ENCODE peak calls at places on chromosomes 6 and 20, in five cellular contexts. Z is A549, X is HepG2, S is GM12878, B is K562. G is an unnamed sample.

GRCh38 chr20:973785-974194 is 28.3 kb downstream of the RSPO4 start:
- DNase-seq in Z (peak; percentile 60), X (peak; percentile 64), S (peak; percentile 1), B (peak; percentile 61), G (peak; percentile 10)

GRCh38 chr20:20450461-20451027 is 82.6 kb downstream of the INSM1 start:
- DNase-seq in Z (no peak), X (no peak), S (no peak), B (peak; percentile 7), G (no peak)

GRCh38 chr20:38534756-38535155 is 46.2 kb upstream of the ADIG start:
- DNase-seq in Z (no peak), X (no peak), S (no peak), B (no peak), G (no peak)

GRCh38 chr6:1312444-1313363 is 806 bp downstream of the FOXQ1 start:
- DNase-seq in Z (peak; percentile 44), X (no peak), S (no peak), B (no peak), G (no peak)

GRCh38 chr6:168193816-168194701 is 115.0 kb upstream of the FRMD1 start:
- DNase-seq in Z (peak; percentile 40), X (peak; percentile 60), S (no peak), B (peak; percentile 56), G (no peak)

GRCh38 chr20:20237093-20237959 is 130.6 kb upstream of the INSM1 start:
- DNase-seq in Z (peak; percentile 40), X (peak; percentile 55), S (no peak), B (peak; percentile 35), G (peak; percentile 14)

GRCh38 chr20:12012241-12013222 is 94.8 kb downstream of the BTBD3 start:
- DNase-seq in Z (peak; percentile 65), X (peak; percentile 67), S (peak; percentile 12), B (peak; percentile 44), G (peak; percentile 52)

GRCh38 chr6:12635813-12636212 is 80.8 kb upstream of the PHACTR1 start:
- DNase-seq in Z (no peak), X (no peak), S (no peak), B (no peak), G (no peak)

GRCh38 chr20:63641146-63641791 is 12.0 kb downstream of the STMN3 start:
- DNase-seq in Z (peak; percentile 17), X (no peak), S (no peak), B (no peak), G (no peak)

GRCh38 chr20:22977047-22977785 is 57.9 kb upstream of the SSTR4 start:
- DNase-seq in Z (no peak), X (no peak), S (no peak), B (no peak), G (no peak)

GRCh38 chr6:155313602-155314091 is 637 bp downstream of the TFB1M start:
- DNase-seq in Z (peak; percentile 20), X (peak; percentile 65), S (no peak), B (peak; percentile 47), G (no peak)

GRCh38 chr6:90533615-90534336 is 53.1 kb downstream of the MAP3K7 start:
- DNase-seq in Z (no peak), X (no peak), S (no peak), B (no peak), G (no peak)

GRCh38 chr20:63959699-63960075 is 3.5 kb upstream of the UCKL1 start:
- DNase-seq in Z (no peak), X (no peak), S (no peak), B (no peak), G (no peak)

GRCh38 chr20:46099491-46100287 is 9.9 kb upstream of the NCOA5 start:
- DNase-seq in Z (no peak), X (no peak), S (no peak), B (no peak), G (no peak)

GRCh38 chr6:157982580-157983438 is 1.1 kb downstream of the SYNJ2 start:
- DNase-seq in Z (peak; percentile 69), X (peak; percentile 85), S (no peak), B (peak; percentile 59), G (peak; percentile 54)
- H3K27ac ChIP-seq in Z (peak overlapping the region; percentile 89), X (peak overlapping the region; percentile 96), S (no peak overlapping the region), B (peak overlapping the region; percentile 85), G (peak overlapping the region; percentile 52)

GRCh38 chr6:73528897-73529296 is 8.1 kb upstream of the EEF1A1 start:
- DNase-seq in Z (no peak), X (no peak), S (no peak), B (peak; percentile 86), G (no peak)
- TF ChIP-seq BHLHE40 in Z (no peak), X (no peak), S (no peak), B (peak; percentile 55), G (no peak)

DNA sequence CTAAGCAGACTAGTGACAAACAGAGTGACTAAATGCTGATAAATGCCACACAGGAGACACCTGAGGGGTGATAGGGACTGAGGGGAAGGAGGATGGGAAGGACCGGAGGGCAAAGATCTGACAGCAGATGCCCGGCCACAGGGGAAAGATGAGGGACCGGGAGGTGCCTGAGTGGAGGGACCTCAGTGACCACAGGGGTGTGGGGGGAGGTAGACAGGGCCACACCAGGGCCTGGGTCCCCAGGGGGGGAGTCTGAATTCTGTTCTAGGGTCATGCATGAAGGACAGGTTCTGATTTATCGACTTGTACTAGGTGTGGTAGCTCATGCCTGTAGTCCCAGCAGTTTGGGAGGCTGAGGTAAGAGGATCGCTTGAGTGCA is 6.9 kb downstream of the BCAS4 start:
- DNase-seq in Z (no peak), X (no peak), S (no peak), B (no peak), G (no peak)
- H3K27ac ChIP-seq in Z (no peak overlapping the region), X (no peak overlapping the region), S (no peak overlapping the region), B (no peak overlapping the region), G (no peak overlapping the region)

GRCh38 chr6:130937942-130938604 is 110.9 kb downstream of the SMLR1 start:
- DNase-seq in Z (no peak), X (peak; percentile 90), S (no peak), B (no peak), G (peak; percentile 67)
- TF ChIP-seq BHLHE40 in Z (no peak), X (no peak), S (no peak), B (no peak), G (no peak)

DNA sequence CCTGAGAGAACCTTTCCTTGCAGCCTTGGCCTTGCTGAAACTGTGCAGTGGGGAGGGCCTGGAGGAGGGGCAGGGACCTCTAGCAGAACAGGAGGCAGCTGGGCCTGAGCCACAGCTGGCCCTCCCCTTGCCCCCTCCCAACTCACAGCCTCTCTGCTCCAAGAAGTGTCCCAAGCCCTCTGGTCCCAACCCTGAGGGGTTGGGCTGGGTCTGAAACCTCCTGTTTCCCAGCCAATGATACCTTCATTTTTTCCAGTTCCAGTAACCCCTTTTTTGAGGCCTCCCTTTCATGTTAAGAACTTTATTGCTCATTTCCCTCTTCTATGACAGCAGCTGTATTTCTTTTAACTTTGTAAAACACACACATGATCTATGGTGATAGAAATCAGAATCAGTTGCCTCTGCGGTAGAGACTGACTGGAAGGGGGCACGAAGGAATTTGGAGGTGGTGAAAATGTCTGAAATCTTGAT is 17.9 kb upstream of the ARMC12 start:
- DNase-seq in Z (no peak), X (no peak), S (no peak), B (no peak), G (no peak)
- H3K27ac ChIP-seq in Z (peak overlapping the region; percentile 40), X (no peak overlapping the region), S (peak overlapping the region; percentile 76), B (no peak overlapping the region), G (no peak overlapping the region)

GRCh38 chr6:27748662-27749061 is 163.5 kb downstream of the OR2B2 start:
- DNase-seq in Z (no peak), X (no peak), S (no peak), B (no peak), G (no peak)

GRCh38 chr6:27755768-27756167 is 156.4 kb downstream of the OR2B2 start:
- DNase-seq in Z (no peak), X (no peak), S (no peak), B (no peak), G (no peak)

GRCh38 chr6:27754408-27754782 is 157.8 kb downstream of the OR2B2 start:
- DNase-seq in Z (no peak), X (no peak), S (no peak), B (no peak), G (no peak)

GRCh38 chr6:27753668-27754407 is 158.4 kb downstream of the OR2B2 start:
- DNase-seq in Z (peak; percentile 91), X (peak; percentile 83), S (peak; percentile 72), B (peak; percentile 98), G (peak; percentile 76)

DNA sequence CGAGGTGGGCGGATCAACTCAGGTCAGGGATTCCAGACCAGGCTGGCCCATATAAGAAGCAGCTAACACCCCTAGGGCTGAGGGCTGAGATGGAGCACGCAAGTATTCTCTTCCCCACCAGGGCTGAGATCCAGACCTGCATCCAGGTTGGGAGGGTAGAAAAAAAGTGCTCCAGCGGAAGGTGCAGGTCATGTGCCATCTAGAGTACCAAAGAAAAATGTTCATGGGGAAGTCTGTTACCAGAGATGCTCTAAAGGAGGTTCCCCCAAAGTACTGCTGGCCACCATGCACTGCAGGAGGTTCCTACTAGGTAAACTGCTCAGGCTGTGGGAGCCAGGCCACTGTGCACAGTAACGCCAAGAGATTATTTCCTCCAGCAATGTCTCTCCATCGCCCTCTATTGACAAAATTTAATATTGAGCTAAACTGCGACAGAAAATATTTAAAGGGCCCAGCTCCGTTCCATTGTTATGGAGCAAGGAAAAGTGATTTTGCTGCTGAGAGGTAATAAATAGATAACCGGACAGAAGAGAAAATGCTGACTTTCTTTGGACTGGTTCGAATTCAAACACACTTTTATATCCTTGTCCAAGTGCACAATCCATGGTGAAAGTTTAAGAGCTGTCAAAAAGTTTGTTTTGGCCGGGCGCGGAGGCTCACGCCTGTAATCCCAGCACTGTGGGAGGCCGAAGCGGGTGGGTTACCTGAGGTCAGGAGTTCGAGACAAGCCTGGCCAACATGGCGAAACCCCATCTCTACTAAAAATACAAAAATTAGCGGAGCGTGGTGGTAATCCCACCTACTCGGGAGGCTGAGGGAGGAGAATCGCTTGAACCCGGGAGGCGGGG is 159.9 kb downstream of the OR2B2 start:
- DNase-seq in Z (peak; percentile 79), X (peak; percentile 89), S (peak; percentile 68), B (peak; percentile 88), G (peak; percentile 76)
- TF ChIP-seq BHLHE40 in Z (no peak), X (no peak), S (peak; percentile 43), B (no peak), G (peak; percentile 8)

GRCh38 chr6:70270287-70271005 is 32.4 kb downstream of the COL9A1 start:
- DNase-seq in Z (no peak), X (no peak), S (peak; percentile 11), B (no peak), G (no peak)
- H3K27ac ChIP-seq in Z (no peak overlapping the region), X (no peak overlapping the region), S (no peak overlapping the region), B (no peak overlapping the region), G (no peak overlapping the region)

G was measured in IMR-90.